ENCODE peak calls at places on chromosomes 16 and 17, in eight cellular contexts. R, G, N, L, T, U, D and F are unnamed samples.

GRCh38 chr17:7916799-7917198 is 710 bp upstream of the RNF227 start:
- DNase-seq in R (no peak), G (no peak), N (no peak), L (no peak), T (no peak), U (no peak), D (no peak), F (no peak)

GRCh38 chr16:22174642-22175041 is 12.3 kb downstream of the SDR42E2 start:
- DNase-seq in R (no peak), G (no peak), N (no peak), L (no peak), T (no peak), U (no peak), D (no peak), F (no peak)

GRCh38 chr16:22008215-22009142 is 568 bp downstream of the MOSMO start:
- DNase-seq in R (no peak), G (no peak), N (no peak), L (peak), T (no peak), U (no peak), D (no peak), F (peak)

GRCh38 chr17:80035937-80036714 is at the start of gene CCDC40:
- DNase-seq in R (peak), G (peak), N (peak), L (peak), T (peak), U (peak), D (peak), F (peak)

GRCh38 chr17:30426292-30426691 is 47.6 kb downstream of the CPD start:
- DNase-seq in R (no peak), G (no peak), N (no peak), L (no peak), T (no peak), U (no peak), D (no peak), F (no peak)

GRCh38 chr16:49108611-49109010 is 173.0 kb downstream of the CBLN1 start:
- DNase-seq in R (no peak), G (peak), N (no peak), L (no peak), T (no peak), U (no peak), D (no peak), F (no peak)

GRCh38 chr16:66588981-66589713 is 9.9 kb downstream of the CMTM2 start:
- DNase-seq in R (no peak), G (no peak), N (no peak), L (peak), T (no peak), U (no peak), D (no peak), F (peak)

GRCh38 chr17:12627177-12627629 is 38.5 kb upstream of the MYOCD start:
- DNase-seq in R (no peak), G (no peak), N (no peak), L (peak), T (no peak), U (no peak), D (no peak), F (no peak)

GRCh38 chr16:31063495-31063842 is 10.6 kb downstream of the ZNF668 start:
- DNase-seq in R (no peak), G (no peak), N (no peak), L (no peak), T (no peak), U (no peak), D (no peak), F (no peak)

GRCh38 chr17:45143767-45144198 is 4.5 kb upstream of the HEXIM1 start:
- DNase-seq in R (no peak), G (no peak), N (no peak), L (peak), T (no peak), U (no peak), D (no peak), F (no peak)

GRCh38 chr17:56174421-56174820 is 21.1 kb downstream of the ANKFN1 start:
- DNase-seq in R (no peak), G (no peak), N (no peak), L (no peak), T (no peak), U (no peak), D (no peak), F (no peak)

GRCh38 chr17:32849879-32850278 is 27.0 kb downstream of the MYO1D start:
- DNase-seq in R (no peak), G (no peak), N (no peak), L (no peak), T (no peak), U (no peak), D (no peak), F (no peak)

GRCh38 chr16:57422026-57422944 is 17.7 kb downstream of the CCL17 start:
- DNase-seq in R (peak), G (peak), N (no peak), L (peak), T (peak), U (no peak), D (no peak), F (no peak)

GRCh38 chr17:68491381-68491849 is 20.8 kb upstream of the PRKAR1A start:
- DNase-seq in R (no peak), G (no peak), N (no peak), L (peak), T (no peak), U (no peak), D (no peak), F (no peak)